ENCODE peak calls at places on chromosomes 5 and 9, in five cellular contexts. A, C, S, G and T are unnamed samples. For H3K4me1, the result is how much of the 10 kb centered on the place peaks cover.

GRCh38 chr5:122751293-122751753 is 23.6 kb upstream of the SNX2 start:
- DNase-seq in G (no peak), A (peak), S (peak), C (peak), T (peak)

GRCh38 chr5:55634866-55635265 is 77.3 kb downstream of the SLC38A9 start:
- DNase-seq in A (no peak), G (no peak), C (no peak), S (no peak), T (no peak)

GRCh38 chr9:78278177-78278777 is 18.6 kb upstream of the PSAT1 start:
- DNase-seq in G (no peak), C (peak), S (no peak), A (no peak), T (peak)

GRCh38 chr5:108315829-108316228 is 66.1 kb downstream of the FBXL17 start:
- DNase-seq in G (no peak), C (no peak), S (no peak), A (no peak), T (no peak)

GRCh38 chr5:171207256-171207866 is 101.7 kb upstream of the TLX3 start:
- DNase-seq in A (peak), S (no peak), G (peak), C (peak), T (peak)

GRCh38 chr5:579746-580366 is 32.3 kb upstream of the CEP72 start:
- DNase-seq in C (no peak), G (no peak), S (no peak), A (no peak), T (no peak)

GRCh38 chr9:107637421-107638420 is 148.2 kb upstream of the KLF4 start:
- DNase-seq in C (peak), S (peak), G (peak), A (peak), T (peak)

GRCh38 chr5:30103056-30104020 is 1090.1 kb upstream of the CDH6 start:
- DNase-seq in C (peak), A (no peak), G (no peak), S (no peak), T (no peak)

GRCh38 chr5:59745422-59745863 is 148.1 kb downstream of the PDE4D start:
- DNase-seq in S (no peak), C (peak), G (no peak), A (no peak), T (no peak)

GRCh38 chr9:117444466-117444865 is 29.6 kb upstream of the ASTN2 start:
- DNase-seq in C (no peak), G (no peak), S (no peak), A (no peak), T (no peak)

GRCh38 chr9:89051421-89051820 is 60.2 kb downstream of the S1PR3 start:
- DNase-seq in S (no peak), A (no peak), C (no peak), G (no peak), T (no peak)

DNA sequence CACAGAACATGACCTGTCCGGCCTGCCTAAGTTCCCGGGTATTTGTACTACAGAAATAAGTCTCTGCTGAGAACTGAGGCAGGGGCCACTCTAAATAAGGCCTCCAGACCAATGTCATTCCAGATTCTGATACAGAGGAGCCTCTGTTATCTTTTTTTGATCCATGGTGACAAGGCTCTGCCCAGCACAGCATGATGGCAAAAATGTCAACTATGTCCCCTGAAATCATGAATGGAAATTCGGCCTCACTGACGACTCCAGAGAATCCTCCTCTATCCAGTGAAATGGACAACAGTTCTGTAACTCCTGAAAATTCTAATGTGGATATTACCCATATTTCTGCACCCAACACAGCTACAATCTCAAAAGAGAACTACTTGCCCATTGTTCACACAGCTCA is 335.0 kb downstream of the DNAH5 start:
- DNase-seq in A (no peak), S (no peak), G (no peak), C (no peak), T (no peak)
- H3K4me1 ChIP-seq in A (under half), S (under half), G (under half), C (under half), T (under half)

GRCh38 chr9:133924453-133924852 is 67.7 kb downstream of the VAV2 start:
- DNase-seq in C (no peak), S (no peak), G (no peak), A (no peak), T (no peak)
- H2BK12ac ChIP-seq in C (no peak), S (no peak), G (no peak), A (no peak), T (no peak)

DNA sequence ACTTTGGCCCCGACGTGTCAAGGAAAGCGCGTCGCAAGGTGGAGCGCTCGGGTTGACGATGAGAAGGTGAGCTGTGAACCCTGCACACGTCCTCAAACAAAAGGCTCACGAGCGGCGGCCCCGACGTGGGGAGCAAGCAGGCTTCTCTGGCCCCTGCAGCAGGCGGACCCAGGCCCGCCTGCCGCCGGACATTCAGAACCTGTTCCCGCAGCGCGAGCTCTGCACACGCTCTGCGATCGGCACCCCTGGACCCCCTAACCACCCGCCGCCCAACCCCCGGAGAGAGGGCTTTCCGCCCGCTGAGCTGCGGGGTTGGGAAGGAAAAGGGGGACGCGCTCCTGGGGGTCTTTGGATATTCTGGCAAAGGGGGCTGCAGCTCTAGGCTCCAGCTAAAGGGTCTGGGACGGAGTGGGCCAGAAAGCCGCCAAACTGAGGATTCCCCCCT is 1.2 kb downstream of the FBN2 start:
- DNase-seq in C (peak), S (peak), G (peak), A (peak), T (peak)
- H3K18ac ChIP-seq in C (no peak), S (peak), G (peak), A (peak), T (peak)

GRCh38 chr9:109251080-109251775 is 69.6 kb downstream of the EPB41L4B start:
- DNase-seq in G (no peak), A (peak), C (peak), S (no peak), T (peak)
- H3K4me1 ChIP-seq in G (under half), A (under half), C (under half), S (under half), T (under half)

GRCh38 chr9:135500071-135500524 is 384 bp upstream of the MRPS2 start:
- DNase-seq in G (no peak), C (no peak), S (no peak), A (no peak), T (no peak)
- H2BK12ac ChIP-seq in G (no peak), C (peak), S (no peak), A (no peak), T (peak)

GRCh38 chr5:177496111-177497010 is 1.0 kb downstream of the PDLIM7 start:
- DNase-seq in S (peak), A (peak), G (peak), C (peak), T (peak)
- H3K18ac ChIP-seq in S (peak), A (peak), G (peak), C (peak), T (peak)

DNA sequence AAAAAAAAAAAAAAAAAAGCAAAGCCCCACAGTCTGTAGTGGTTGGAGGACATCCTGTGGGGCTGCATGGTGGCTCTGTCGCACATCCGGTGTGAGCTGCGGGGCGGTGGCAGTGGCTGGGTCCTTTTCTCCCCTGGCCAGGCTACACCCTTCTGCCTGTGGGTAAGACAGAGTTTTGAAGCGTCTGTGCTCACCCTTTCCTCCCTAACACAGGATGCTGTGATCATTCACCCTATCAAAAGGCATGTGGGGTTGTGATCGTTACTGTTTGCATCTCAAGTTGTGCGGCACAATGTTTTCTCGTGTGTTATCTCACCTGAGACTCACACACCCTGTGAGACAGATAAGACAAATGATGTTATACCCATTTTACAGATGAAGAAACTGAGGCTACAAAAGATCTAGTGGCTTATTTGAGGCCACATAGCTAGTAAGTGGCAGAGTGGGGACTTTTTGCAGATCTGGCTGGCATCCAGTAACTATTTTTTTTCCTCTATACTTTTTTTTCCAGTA is 17.5 kb downstream of the IRF1 start:
- DNase-seq in S (no peak), C (no peak), A (no peak), G (no peak), T (peak)
- H3K4me1 ChIP-seq in S (under half), C (under half), A (under half), G (under half), T (under half)

GRCh38 chr9:123281659-123282342 is 13.4 kb upstream of the STRBP start:
- DNase-seq in S (no peak), C (no peak), A (no peak), G (no peak), T (no peak)

GRCh38 chr9:123283455-123283854 is 15.1 kb upstream of the STRBP start:
- DNase-seq in A (no peak), G (no peak), S (no peak), C (no peak), T (no peak)

GRCh38 chr9:123283048-123283408 is 14.6 kb upstream of the STRBP start:
- DNase-seq in A (no peak), S (no peak), G (no peak), C (no peak), T (no peak)

GRCh38 chr9:123284658-123285057 is 16.3 kb upstream of the STRBP start:
- DNase-seq in A (no peak), G (no peak), C (no peak), S (no peak), T (no peak)

GRCh38 chr9:123282343-123283047 is 14.1 kb upstream of the STRBP start:
- DNase-seq in G (no peak), C (no peak), S (no peak), A (no peak), T (no peak)
- H2BK12ac ChIP-seq in G (no peak), C (no peak), S (no peak), A (no peak), T (no peak)